ENCODE peak calls at places on chromosomes 4 and X, in seven cellular contexts. C is GM23338, U is hepatocyte, N is neural progenitor cell, W is GM23248, G is HCT116, A is MM.1S. M is an unnamed sample. For H3K4me1, the result is how much of the 10 kb centered on the place peaks cover.

GRCh38 chr4:16382571-16382970 is 156.3 kb upstream of the TAPT1 start:
- DNase-seq in U (no peak), G (no peak), W (no peak), N (no peak), A (no peak), C (no peak), M (no peak)

GRCh38 chr4:14348506-14348905 is 653.8 kb upstream of the CPEB2 start:
- DNase-seq in G (no peak), N (no peak), A (no peak), W (peak), U (no peak), C (no peak), M (peak)

GRCh38 chr4:145709336-145709735 is 29.4 kb downstream of the C4orf51 start:
- DNase-seq in A (peak), W (no peak), U (no peak), N (no peak), G (no peak), C (no peak), M (no peak)

GRCh38 chr4:40909363-40909876 is 159.7 kb downstream of the NSUN7 start:
- DNase-seq in N (no peak), G (peak), C (no peak), A (no peak), W (peak), U (peak), M (peak)

GRCh38 chr4:112153222-112153791 is 8.1 kb downstream of the FAM241A start:
- DNase-seq in A (no peak), N (no peak), G (no peak), U (no peak), W (no peak), C (no peak), M (no peak)

GRCh38 chr4:120843840-120844527 is 78.5 kb downstream of the PRDM5 start:
- DNase-seq in C (peak), N (peak), G (no peak), U (peak), A (no peak), W (no peak), M (peak)

GRCh38 chr4:139774759-139775487 is 109.3 kb downstream of the MGST2 start:
- DNase-seq in G (no peak), U (no peak), N (peak), W (no peak), C (peak), A (no peak), M (peak)

GRCh38 chrX:11770320-11770719 is 12.3 kb downstream of the MSL3 start:
- DNase-seq in W (peak), U (peak), C (peak), G (peak), A (peak), N (peak), M (peak)

GRCh38 chr4:140497776-140498636 is at the start of gene MGAT4D:
- DNase-seq in U (peak), G (no peak), C (peak), A (no peak), W (peak), N (peak), M (no peak)

GRCh38 chr4:156329779-156330178 is 376.1 kb upstream of the CTSO start:
- DNase-seq in G (no peak), W (peak), U (no peak), A (no peak), C (no peak), N (no peak), M (peak)
- TF ChIP-seq EZH2phosphoT487 in G (no peak), W (no peak), U (no peak), A (no peak), C (no peak), N (no peak), M (no peak)

DNA sequence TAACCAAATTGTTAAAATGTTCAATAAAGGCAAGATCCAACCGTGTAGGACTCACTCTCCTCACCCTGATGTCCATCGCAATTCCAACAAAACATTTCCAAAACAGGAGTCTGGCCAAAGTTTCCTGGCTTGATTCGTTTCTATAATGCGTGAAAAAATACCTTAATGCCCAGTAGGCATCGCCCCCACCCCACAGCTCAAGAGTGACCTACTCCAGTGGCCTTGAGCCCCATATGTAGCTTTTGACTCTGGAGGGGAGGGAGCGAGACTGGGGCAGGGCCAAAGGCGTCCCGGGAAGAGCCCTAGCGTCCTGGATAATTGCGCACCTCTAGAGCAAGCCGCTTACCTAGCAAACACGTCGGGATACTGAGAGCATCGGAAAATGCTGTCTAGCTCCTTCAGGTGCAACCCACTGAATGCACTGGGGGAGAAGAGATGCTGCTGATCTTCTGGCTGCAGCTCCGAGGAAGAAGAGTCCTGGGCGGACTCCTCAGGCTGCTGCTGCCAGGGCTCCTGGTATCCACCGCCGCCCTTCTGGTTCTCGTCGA is 55.6 kb upstream of the NKAP start:
- DNase-seq in G (no peak), N (no peak), U (no peak), W (no peak), A (no peak), C (peak), M (no peak)
- TF ChIP-seq EZH2 in G (no peak), N (peak), U (peak), W (no peak), A (no peak), C (peak), M (no peak)

GRCh38 chrX:13084611-13085010 is 40.2 kb upstream of the FAM9C start:
- DNase-seq in U (no peak), C (no peak), N (no peak), W (no peak), G (no peak), A (no peak), M (no peak)

GRCh38 chrX:13081385-13082285 is 37.2 kb upstream of the FAM9C start:
- DNase-seq in A (peak), U (no peak), N (no peak), G (no peak), C (no peak), W (peak), M (no peak)

GRCh38 chrX:13080128-13080795 is 35.8 kb upstream of the FAM9C start:
- DNase-seq in W (no peak), C (no peak), A (no peak), U (no peak), G (no peak), N (no peak), M (no peak)

GRCh38 chrX:13085533-13085932 is 41.1 kb upstream of the FAM9C start:
- DNase-seq in A (no peak), C (no peak), N (no peak), W (no peak), G (no peak), U (no peak), M (no peak)

DNA sequence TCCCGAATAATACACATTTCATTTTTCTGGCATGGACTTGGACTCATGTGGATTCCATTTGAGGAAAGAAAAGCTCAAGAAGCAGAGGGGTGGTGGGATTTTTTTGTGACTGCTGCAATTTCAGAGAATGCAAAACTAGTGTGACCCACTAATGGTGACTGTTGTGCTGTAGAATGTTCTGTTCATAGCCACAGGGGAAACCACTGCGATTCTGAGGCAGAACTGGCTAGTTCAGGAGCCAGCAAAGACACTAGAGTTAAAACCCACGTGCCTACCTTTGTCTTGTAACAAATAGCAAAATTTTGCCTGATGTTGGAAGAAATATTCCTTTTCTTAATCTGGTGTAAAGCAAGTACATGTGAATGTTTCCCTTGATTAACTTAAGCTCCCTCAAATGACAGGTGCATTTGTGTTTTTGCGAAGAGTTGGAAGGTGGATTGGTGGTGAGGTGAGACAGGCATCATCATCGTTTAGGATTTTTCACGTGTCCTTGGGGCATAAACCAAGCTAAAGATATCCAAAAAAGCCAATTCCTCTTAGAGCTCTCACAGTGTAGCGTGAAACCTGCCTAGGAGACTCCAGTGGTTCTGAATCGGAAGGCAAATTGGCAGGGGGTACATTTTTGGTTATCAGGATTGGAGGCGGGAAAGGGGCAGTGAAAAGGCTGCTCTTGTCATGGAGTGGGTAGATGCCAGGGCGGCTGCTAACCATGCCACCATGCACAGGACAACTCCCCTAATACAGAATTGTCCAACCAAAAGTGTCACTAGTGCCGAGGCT is 38.1 kb upstream of the FAM9C start:
- DNase-seq in A (no peak), W (no peak), G (no peak), U (no peak), N (no peak), C (no peak), M (no peak)
- H3K4me1 ChIP-seq in A (under half), W (under half), G (under half), U (under half), N (under half), C (under half), M (under half)

GRCh38 chr4:20395160-20395773 is 143.6 kb downstream of the SLIT2 start:
- DNase-seq in U (peak), N (peak), C (peak), W (peak), A (no peak), G (peak), M (peak)
- TF ChIP-seq EZH2phosphoT487 in U (no peak), N (no peak), C (no peak), W (no peak), A (no peak), G (no peak), M (no peak)

GRCh38 chr4:37890501-37891220 is at the start of gene TBC1D1:
- DNase-seq in A (peak), N (peak), U (peak), C (peak), W (peak), G (no peak), M (peak)
- TF ChIP-seq EZH2 in A (no peak), N (peak), U (no peak), C (peak), W (no peak), G (no peak), M (no peak)

GRCh38 chr4:184473515-184474260 is 662 bp downstream of the IRF2 start:
- DNase-seq in N (peak), G (no peak), C (peak), W (peak), A (peak), U (peak), M (peak)

GRCh38 chr4:184474261-184475095 is at the start of gene IRF2:
- DNase-seq in C (peak), W (peak), U (peak), G (peak), A (peak), N (peak), M (peak)

GRCh38 chr4:184471872-184472539 is 2.3 kb downstream of the IRF2 start:
- DNase-seq in G (no peak), W (peak), N (peak), A (peak), C (no peak), U (peak), M (peak)

GRCh38 chr4:184472540-184473264 is 1.6 kb downstream of the IRF2 start:
- DNase-seq in U (peak), C (peak), W (peak), G (no peak), A (peak), N (peak), M (peak)

GRCh38 chr4:184473265-184473514 is 1.2 kb downstream of the IRF2 start:
- DNase-seq in A (no peak), U (no peak), C (no peak), W (no peak), N (no peak), G (no peak), M (no peak)
- H3K4me1 ChIP-seq in A (under half), U (under half), C (under half), W (under half), N (under half), G (under half), M (under half)

DNA sequence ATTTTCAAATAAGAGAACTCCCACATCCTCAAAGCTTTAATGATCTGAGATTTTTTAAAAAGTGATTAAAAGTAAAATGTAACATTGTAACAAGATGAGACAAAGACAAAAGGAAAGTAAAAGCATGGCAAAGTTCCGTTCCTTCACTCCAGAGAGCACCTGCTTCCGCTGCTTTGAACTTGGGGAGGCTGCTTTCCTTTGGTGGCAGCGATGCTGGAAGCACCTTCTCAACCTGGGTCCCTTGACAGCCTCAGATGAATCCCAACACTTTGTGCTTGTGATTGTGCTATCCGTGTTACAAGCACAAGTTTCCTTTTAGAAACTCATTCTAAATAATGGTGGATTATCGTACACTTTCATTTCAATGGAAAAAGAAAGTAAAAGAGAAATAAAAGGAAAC is 59.7 kb downstream of the HADH start:
- DNase-seq in G (no peak), W (no peak), N (no peak), U (no peak), A (no peak), C (no peak), M (no peak)
- TF ChIP-seq EZH2phosphoT487 in G (no peak), W (no peak), N (no peak), U (no peak), A (no peak), C (no peak), M (no peak)

GRCh38 chr4:62394751-62395150 is 1194.6 kb downstream of the ADGRL3 start:
- DNase-seq in U (no peak), C (no peak), A (no peak), W (no peak), G (no peak), N (no peak), M (no peak)
- TF ChIP-seq EZH2 in U (no peak), C (no peak), A (no peak), W (no peak), G (no peak), N (no peak), M (no peak)